ENCODE peak calls at places on chromosomes 1 and 21, in five cellular contexts. O is activated CD4-positive, alpha-beta memory T cell treated with anti-CD3 and anti-CD28 coated beads, Interleukin-2, amount 10 ng/mL, durations not matched to agents 7 days and 5 days; P is COR-L47; W is EL; X is cardiac muscle cell. U is an unnamed sample.

GRCh38 chr21:37450385-37451044 is 83.9 kb downstream of the DYRK1A start:
- DNase-seq in O (no peak), P (no peak), W (peak; percentile 73), X (peak; percentile 34), U (no peak)

GRCh38 chr1:241503444-241503843 is 16.1 kb downstream of the FH start:
- DNase-seq in O (no peak), P (no peak), W (no peak), X (no peak), U (no peak)

GRCh38 chr1:221887091-221887746 is 145.3 kb upstream of the DUSP10 start:
- DNase-seq in O (no peak), P (no peak), W (peak; percentile 96), X (peak; percentile 68), U (peak; percentile 46)

GRCh38 chr1:43034195-43034658 is 75.6 kb upstream of the SLC2A1 start:
- DNase-seq in O (no peak), P (no peak), W (no peak), X (no peak), U (no peak)

GRCh38 chr21:42595281-42596187 is 57.9 kb upstream of the PDE9A start:
- DNase-seq in O (no peak), P (no peak), W (no peak), X (no peak), U (no peak)

GRCh38 chr1:156122519-156123355 is 8.2 kb downstream of the LMNA start:
- DNase-seq in O (no peak), P (no peak), W (peak; percentile 94), X (peak; percentile 93), U (no peak)

GRCh38 chr1:110229348-110230001 is 19.4 kb downstream of the KCNC4 start:
- DNase-seq in O (no peak), P (peak; percentile 89), W (peak; percentile 60), X (peak; percentile 49), U (no peak)

GRCh38 chr1:17227358-17227915 is 21.5 kb upstream of the PADI3 start:
- DNase-seq in O (no peak), P (no peak), W (no peak), X (no peak), U (no peak)

GRCh38 chr1:226709942-226710341 is 29.1 kb downstream of the ITPKB start:
- DNase-seq in O (no peak), P (no peak), W (no peak), X (no peak), U (no peak)

GRCh38 chr1:243927401-243927800 is 77.4 kb upstream of the AKT3 start:
- DNase-seq in O (no peak), P (no peak), W (peak; percentile 32), X (no peak), U (no peak)

GRCh38 chr1:66712819-66713218 is 39.4 kb upstream of the DYNLT5 start:
- DNase-seq in O (no peak), P (no peak), W (no peak), X (no peak), U (no peak)

GRCh38 chr1:19689856-19690255 is 25.2 kb downstream of the HTR6 start:
- DNase-seq in O (no peak), P (no peak), W (no peak), X (no peak), U (no peak)

GRCh38 chr1:164440222-164440621 is 118.8 kb upstream of the PBX1 start:
- DNase-seq in O (no peak), P (peak; percentile 28), W (peak; percentile 66), X (peak; percentile 69), U (no peak)

GRCh38 chr1:156894711-156895407 is 1.3 kb downstream of the PEAR1 start:
- DNase-seq in O (no peak), P (no peak), W (peak; percentile 64), X (peak; percentile 54), U (no peak)